ENCODE peak calls at places on chromosome 13, in four cellular contexts. D is CD4-positive, CD25-positive, alpha-beta regulatory T cell; W is adrenal gland; Q is left lung. T is an unnamed sample.

GRCh38 chr13:29520671-29521070 is 74.8 kb downstream of the SLC7A1 start:
- DNase-seq in D (no peak), Q (no peak), W (no peak), T (no peak)

GRCh38 chr13:46551410-46552301 is 1.3 kb upstream of the LRCH1 start:
- DNase-seq in D (peak; percentile 55), Q (peak; percentile 92), W (peak; percentile 78), T (peak; percentile 33)

GRCh38 chr13:19332380-19332779 is 150.8 kb upstream of the TUBA3C start:
- DNase-seq in W (no peak), Q (no peak), D (no peak), T (no peak)

GRCh38 chr13:73661687-73662425 is 472.3 kb downstream of the KLF12 start:
- DNase-seq in D (no peak), Q (no peak), W (no peak), T (no peak)

GRCh38 chr13:25860862-25861261 is 191.0 kb downstream of the SHISA2 start:
- DNase-seq in D (no peak), Q (no peak), W (no peak), T (no peak)

GRCh38 chr13:39107484-39108040 is 69.3 kb downstream of the NHLRC3 start:
- DNase-seq in W (no peak), D (no peak), Q (no peak), T (no peak)

GRCh38 chr13:98947925-98948324 is 29.9 kb downstream of the DOCK9 start:
- DNase-seq in Q (no peak), D (no peak), W (no peak), T (no peak)

GRCh38 chr13:67438465-67438864 is 208.3 kb upstream of the PCDH9 start:
- DNase-seq in Q (no peak), W (no peak), D (no peak), T (no peak)

GRCh38 chr13:66665991-66666390 is 564.1 kb downstream of the PCDH9 start:
- DNase-seq in W (peak; percentile 93), D (no peak), Q (peak; percentile 4), T (no peak)

GRCh38 chr13:63189712-63190111 is 1774.1 kb upstream of the PCDH20 start:
- DNase-seq in Q (no peak), W (no peak), D (no peak), T (no peak)

GRCh38 chr13:100666124-100666523 is 8.5 kb downstream of the TMTC4 start:
- DNase-seq in D (no peak), W (no peak), Q (no peak), T (no peak)

GRCh38 chr13:94583926-94584325 is 12.0 kb downstream of the TGDS start:
- DNase-seq in W (no peak), D (no peak), Q (no peak), T (no peak)

GRCh38 chr13:106033634-106034033 is 501.8 kb downstream of the EFNB2 start:
- DNase-seq in W (no peak), D (no peak), Q (no peak), T (no peak)

GRCh38 chr13:46648166-46648607 is 95.2 kb downstream of the LRCH1 start:
- DNase-seq in D (peak; percentile 61), Q (no peak), W (peak; percentile 20), T (no peak)

GRCh38 chr13:59531571-59532091 is 632.1 kb downstream of the DIAPH3 start:
- DNase-seq in Q (no peak), W (peak; percentile 82), D (peak; percentile 37), T (no peak)

GRCh38 chr13:105363747-105364177 is 1171.7 kb downstream of the EFNB2 start:
- DNase-seq in Q (no peak), W (no peak), D (no peak), T (no peak)

GRCh38 chr13:107104631-107105030 is 536.7 kb upstream of the ARGLU1 start:
- DNase-seq in Q (no peak), W (no peak), D (no peak), T (no peak)

GRCh38 chr13:87698268-87698667 is 27.1 kb downstream of the SLITRK5 start:
- DNase-seq in Q (no peak), D (no peak), W (no peak), T (no peak)

DNA sequence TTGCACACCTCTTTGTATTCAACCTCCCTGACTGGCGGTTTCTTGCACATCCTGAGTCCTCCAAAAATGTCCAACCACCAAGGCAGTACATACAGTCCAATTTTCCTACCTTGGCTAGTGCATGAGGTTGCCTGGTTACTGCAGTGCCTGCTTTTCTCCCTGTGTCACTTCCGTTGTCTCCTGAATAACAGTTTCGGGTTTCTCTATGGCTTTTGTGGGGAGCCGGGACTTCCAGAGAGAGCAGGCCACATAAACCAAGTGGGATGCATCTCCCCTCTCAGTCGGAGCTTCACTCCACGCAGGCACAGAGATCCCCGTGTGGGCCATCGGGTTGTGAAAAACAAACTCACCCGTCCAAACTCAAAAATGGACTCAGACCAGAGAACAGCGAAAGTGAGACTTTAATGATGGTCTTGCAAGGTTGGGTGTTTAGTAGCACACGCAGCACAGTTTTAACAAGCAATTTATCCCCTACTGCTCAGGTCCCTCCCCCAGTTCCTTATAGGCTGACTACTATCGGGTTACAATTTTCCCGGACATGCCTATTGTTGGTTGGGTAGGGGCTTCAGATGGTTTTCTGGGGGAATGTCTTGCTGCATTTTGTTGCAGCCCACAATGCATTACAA is 173.1 kb downstream of the POU4F1 start:
- DNase-seq in Q (no peak), D (no peak), W (no peak), T (no peak)
- H3K4me3 ChIP-seq in Q (no peak overlapping the region), D (no peak overlapping the region), W (no peak overlapping the region), T (no peak overlapping the region)

DNA sequence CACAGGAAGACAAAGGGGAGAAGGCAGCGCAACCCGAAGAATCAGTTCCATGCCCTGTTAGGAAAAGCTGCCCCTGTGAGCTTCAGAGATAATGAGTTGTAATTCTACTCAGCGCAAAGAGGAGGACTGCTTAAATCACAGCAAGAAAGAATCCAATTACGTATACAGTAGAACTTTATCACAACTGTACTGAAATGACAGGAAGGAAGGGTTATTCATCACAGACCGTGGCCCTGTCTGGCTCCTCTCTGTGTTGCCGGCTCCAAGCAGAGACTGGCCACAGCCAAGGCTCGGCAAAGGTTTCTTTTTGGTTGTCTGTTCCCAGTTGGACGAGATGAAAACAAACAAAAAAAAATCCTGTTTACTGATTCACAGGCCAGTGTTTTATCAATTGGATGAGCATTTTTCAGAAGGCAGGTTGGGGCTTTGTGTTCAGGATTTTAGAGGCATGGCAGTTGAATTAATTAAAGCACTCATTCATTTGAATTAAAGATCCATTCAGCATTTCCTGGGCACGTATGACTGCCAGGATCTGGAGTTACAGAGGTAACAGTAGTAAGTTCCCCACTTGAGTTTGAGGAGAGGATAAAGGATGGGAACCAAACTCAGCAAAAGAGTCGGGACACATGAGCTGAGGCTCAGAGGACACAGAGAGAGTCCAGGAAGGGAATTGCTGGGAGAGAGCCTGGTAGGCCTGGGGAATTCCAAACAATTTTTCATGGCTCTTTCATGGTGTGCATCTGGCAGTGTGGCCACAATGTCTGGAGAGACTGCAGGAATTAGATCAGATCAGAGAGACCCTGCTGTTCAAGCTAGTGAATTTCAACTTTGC is 341.0 kb downstream of the DNAJC15 start:
- DNase-seq in W (peak; percentile 11), Q (no peak), D (no peak), T (no peak)
- H3K4me3 ChIP-seq in W (no peak overlapping the region), Q (no peak overlapping the region), D (no peak overlapping the region), T (no peak overlapping the region)

GRCh38 chr13:65112123-65113075 is 2117.7 kb downstream of the PCDH9 start:
- DNase-seq in D (no peak), W (no peak), Q (no peak), T (no peak)

DNA sequence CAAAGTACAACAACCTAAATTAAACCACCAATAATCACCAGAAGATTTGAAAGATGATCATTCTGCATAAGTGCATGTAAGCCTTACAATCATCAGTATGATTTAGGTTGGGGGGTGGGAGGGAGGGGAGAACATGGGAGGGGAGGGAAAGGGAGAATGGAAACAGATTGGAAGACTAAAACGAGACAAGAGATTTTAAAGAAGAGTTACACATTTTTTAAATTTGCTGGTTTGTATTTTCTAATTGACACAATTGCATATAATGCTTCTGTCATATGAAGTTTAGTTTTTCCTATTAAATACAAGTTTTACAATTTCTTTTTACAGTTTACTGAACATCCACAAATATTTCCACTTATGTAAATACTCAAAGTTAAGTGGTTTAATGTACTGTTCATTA is 2118.9 kb downstream of the PCDH9 start:
- DNase-seq in D (no peak), W (no peak), Q (no peak), T (no peak)
- H3K4me3 ChIP-seq in D (no peak overlapping the region), W (no peak overlapping the region), Q (no peak overlapping the region), T (no peak overlapping the region)

GRCh38 chr13:57629391-57629804 is 2.1 kb upstream of the PCDH17 start:
- DNase-seq in Q (peak; percentile 55), D (no peak), W (no peak), T (no peak)
- H3K4me3 ChIP-seq in Q (peak overlapping the region; percentile 33), D (no peak overlapping the region), W (peak overlapping the region; percentile 64), T (peak overlapping the region; percentile 53)